ENCODE peak calls at places on chromosomes 12 and 14, in nine cellular contexts. L is tibial artery, M is AG04450, U is kidney, O is fibroblast of lung, P is IMR-90, C is left ventricle myocardium inferior, B is SK-N-SH, T is PC-9. X is an unnamed sample.

GRCh38 chr12:120498870-120499515 is 3.1 kb downstream of the DYNLL1 start:
- DNase-seq in P (no peak), U (no peak), B (no peak), L (no peak), M (no peak), C (no peak), T (no peak), O (no peak), X (no peak)

GRCh38 chr14:79972230-79972629 is 239.1 kb downstream of the DIO2 start:
- DNase-seq in L (no peak), U (no peak), O (no peak), P (peak; percentile 16), B (no peak), C (no peak), M (no peak), T (no peak), X (no peak)

GRCh38 chr14:101230851-101231550 is 327.5 kb upstream of the RTL1 start:
- DNase-seq in P (no peak), U (peak; percentile 26), O (no peak), L (no peak), C (no peak), T (no peak), B (no peak), M (no peak), X (no peak)

GRCh38 chr12:128644664-128645296 is 179.0 kb downstream of the SLC15A4 start:
- DNase-seq in T (peak; percentile 19), P (no peak), O (no peak), U (no peak), M (no peak), L (no peak), C (no peak), B (peak; percentile 30), X (peak; percentile 20)

GRCh38 chr14:102138935-102139247 is 806 bp upstream of the WDR20 start:
- DNase-seq in B (no peak), T (no peak), L (no peak), O (no peak), C (no peak), U (no peak), M (no peak), P (no peak), X (no peak)

GRCh38 chr14:102583726-102584125 is 8.7 kb upstream of the RCOR1 start:
- DNase-seq in M (no peak), U (no peak), O (no peak), L (no peak), P (no peak), C (no peak), B (no peak), T (no peak), X (no peak)

GRCh38 chr14:72679106-72679505 is 214.8 kb downstream of the DPF3 start:
- DNase-seq in O (peak; percentile 56), U (no peak), C (peak; percentile 37), M (no peak), L (no peak), T (no peak), P (peak; percentile 52), B (peak; percentile 48), X (no peak)

GRCh38 chr14:99535448-99535847 is 54.2 kb downstream of the CCNK start:
- DNase-seq in P (no peak), T (no peak), M (no peak), B (no peak), O (no peak), C (no peak), L (no peak), U (no peak), X (no peak)

GRCh38 chr14:68780358-68781160 is 12.3 kb downstream of the ZFP36L1 start:
- DNase-seq in M (no peak), C (peak; percentile 73), O (peak; percentile 61), B (no peak), T (no peak), L (peak; percentile 84), P (peak; percentile 62), U (peak; percentile 88), X (no peak)

GRCh38 chr14:27427796-27428195 is 830.0 kb upstream of the NOVA1 start:
- DNase-seq in M (no peak), U (no peak), P (no peak), O (peak; percentile 10), C (no peak), L (no peak), T (peak; percentile 2), B (no peak), X (no peak)

DNA sequence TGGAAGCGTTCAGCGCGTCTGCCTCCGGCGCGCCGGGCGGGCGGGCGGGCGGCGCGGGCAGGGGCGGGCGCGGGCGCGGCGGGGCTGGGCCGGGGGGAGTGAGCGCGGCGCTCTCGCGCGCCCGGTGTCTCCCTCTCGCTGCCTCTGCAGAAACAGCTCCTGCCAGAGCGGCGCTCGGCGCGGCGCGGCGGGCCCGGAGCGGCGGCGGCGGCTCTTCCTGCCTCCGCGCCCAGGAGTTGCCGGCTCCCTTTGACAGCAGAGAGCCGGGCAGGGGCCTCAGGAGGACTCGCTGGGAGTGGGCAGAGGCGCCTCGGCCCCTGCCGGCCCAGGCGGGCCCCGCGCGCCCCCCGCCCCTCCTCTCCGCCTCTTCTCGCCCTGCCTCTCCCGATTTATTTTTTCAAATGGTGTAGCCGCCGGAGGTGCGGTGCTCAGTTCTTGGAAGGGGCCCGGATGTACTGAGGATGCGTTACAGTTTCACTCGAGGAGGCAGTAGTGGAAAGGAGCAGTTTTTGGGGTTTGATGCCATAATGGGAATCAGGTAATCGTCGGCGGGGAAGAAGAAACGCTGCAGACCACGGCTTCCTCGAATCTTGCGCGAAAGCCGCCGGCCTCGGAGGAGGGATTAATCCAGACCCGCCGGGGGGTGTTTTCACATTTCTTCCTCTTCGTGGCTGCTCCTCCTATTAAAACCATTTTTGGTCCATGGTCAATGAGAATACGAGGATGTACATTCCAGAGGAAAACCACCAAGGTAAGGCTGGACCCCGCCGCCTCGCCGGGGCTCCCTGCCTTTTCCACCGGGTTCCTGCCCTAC is at the start of gene CACNA1C:
- DNase-seq in C (peak; percentile 66), M (no peak), P (peak; percentile 66), U (peak; percentile 87), O (peak; percentile 59), B (peak; percentile 93), L (peak; percentile 85), T (no peak), X (no peak)
- TF ChIP-seq CTCF in C (peak; percentile 65), M (peak; percentile 39), P (peak; percentile 48), U (peak; percentile 28), O (no peak), B (no peak), L (peak; percentile 48), T (no peak), X (peak; percentile 11)

GRCh38 chr14:20614038-20614840 is 23.1 kb upstream of the RNASE12 start:
- DNase-seq in U (no peak), P (no peak), O (no peak), M (no peak), T (no peak), B (no peak), L (no peak), C (no peak), X (no peak)
- H3K27ac ChIP-seq in U (peak overlapping the region; percentile 81), P (no peak overlapping the region), O (no peak overlapping the region), M (peak overlapping the region; percentile 42), T (peak overlapping the region; percentile 51), B (peak overlapping the region; percentile 34), L (peak overlapping the region; percentile 70), C (peak overlapping the region; percentile 78), X (peak overlapping the region; percentile 75)

DNA sequence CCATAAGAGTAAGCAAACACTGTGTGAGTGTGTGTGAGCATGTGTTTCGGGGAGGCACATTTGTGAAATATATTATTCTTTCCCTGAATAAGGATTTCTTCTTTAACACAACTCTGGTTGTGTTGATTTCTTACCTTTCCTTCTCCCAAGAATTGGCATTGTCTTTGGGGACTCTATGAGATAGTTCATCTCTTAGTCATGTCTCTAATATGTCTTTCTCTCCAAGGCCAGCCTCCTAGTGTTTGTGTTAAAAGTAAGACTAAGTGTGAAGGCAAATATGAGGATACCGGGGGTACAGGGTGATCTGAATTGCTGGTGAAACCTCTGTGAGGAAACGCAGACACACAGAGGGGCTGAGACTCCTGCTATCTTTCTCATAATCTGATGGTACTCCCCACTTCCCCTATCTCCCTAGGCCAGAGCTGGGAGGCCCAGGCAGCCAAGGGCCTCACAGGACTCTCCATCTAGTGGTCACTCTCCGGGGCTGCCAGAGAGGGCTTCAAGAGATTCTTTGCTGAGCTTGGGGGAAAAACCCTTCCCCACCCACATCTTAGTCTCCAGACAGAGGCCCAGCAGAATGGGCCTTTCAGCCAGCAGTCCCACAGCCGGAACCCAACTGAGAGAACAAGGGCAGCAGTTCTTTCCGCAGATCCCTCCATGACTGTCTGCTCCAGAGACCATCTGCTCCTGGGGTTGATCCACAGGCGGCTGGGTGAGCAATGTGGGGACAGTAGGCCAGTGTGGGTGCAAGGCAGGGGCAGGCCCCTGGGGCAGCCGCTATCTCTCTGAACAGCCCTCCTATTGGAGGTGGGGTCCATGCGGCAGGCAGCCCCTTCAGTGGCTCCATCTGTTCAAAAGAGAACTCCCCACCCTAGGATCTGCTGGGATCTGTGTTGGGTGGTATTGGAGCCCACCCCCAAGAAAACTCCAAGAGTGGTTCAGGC is 5.8 kb upstream of the HOXC12 start:
- DNase-seq in U (no peak), P (no peak), M (no peak), L (no peak), T (no peak), B (no peak), C (no peak), O (no peak), X (no peak)
- TF ChIP-seq CTCF in U (no peak), P (no peak), M (no peak), L (no peak), T (no peak), B (no peak), C (no peak), O (no peak), X (peak; percentile 76)

DNA sequence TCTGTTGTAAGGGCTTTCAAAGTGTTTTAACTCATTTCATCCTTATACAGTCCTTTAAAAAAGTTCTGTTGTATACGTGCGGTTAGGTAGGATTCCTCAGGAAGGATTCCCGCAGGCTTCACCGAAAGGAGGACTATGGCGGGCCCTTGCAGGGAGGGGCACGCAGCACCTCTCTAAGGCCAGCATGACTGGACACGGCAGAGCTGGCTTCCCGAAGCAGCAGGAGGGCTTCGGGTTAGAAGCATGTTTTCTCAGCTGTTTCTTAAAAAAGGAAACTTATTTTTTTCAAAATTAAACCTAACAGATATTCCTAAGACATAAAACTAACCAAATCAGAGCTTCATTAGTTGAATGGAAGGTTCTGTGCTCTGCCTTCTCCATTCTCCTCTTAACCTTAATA is 21.3 kb downstream of the IQSEC3 start:
- DNase-seq in B (no peak), T (no peak), L (no peak), M (no peak), C (no peak), U (no peak), P (no peak), O (no peak), X (no peak)
- H3K27ac ChIP-seq in B (no peak overlapping the region), T (no peak overlapping the region), L (no peak overlapping the region), M (no peak overlapping the region), C (no peak overlapping the region), U (no peak overlapping the region), P (no peak overlapping the region), O (no peak overlapping the region), X (no peak overlapping the region)

GRCh38 chr14:83988274-83988673 is 1541.7 kb upstream of the FLRT2 start:
- DNase-seq in U (no peak), C (no peak), O (peak; percentile 88), T (no peak), M (no peak), B (no peak), L (no peak), P (peak; percentile 54), X (no peak)
- TF ChIP-seq CTCF in U (no peak), C (peak; percentile 12), O (no peak), T (no peak), M (no peak), B (no peak), L (no peak), P (no peak), X (no peak)

GRCh38 chr12:95624544-95624943 is 73.3 kb upstream of the USP44 start:
- DNase-seq in M (no peak), U (no peak), T (no peak), O (no peak), P (peak; percentile 31), B (no peak), L (no peak), C (no peak), X (no peak)
- H3K27ac ChIP-seq in M (no peak overlapping the region), U (peak overlapping the region; percentile 94), T (no peak overlapping the region), O (no peak overlapping the region), P (peak overlapping the region; percentile 31), B (no peak overlapping the region), L (no peak overlapping the region), C (peak overlapping the region; percentile 84), X (peak overlapping the region; percentile 25)